ENCODE peak calls at places on chromosomes 5 and 9, in ten cellular contexts. S is A549; G is heart right ventricle; L is HCT116; X is astrocyte; T is HepG2; C is CD4-positive, CD25-positive, alpha-beta regulatory T cell; V is neural progenitor cell; H is tibial nerve; U is aorta. B is an unnamed sample.

GRCh38 chr5:151332857-151333256 is 14.5 kb downstream of the SLC36A2 start:
- DNase-seq in S (no peak), G (no peak), L (no peak), X (no peak), T (no peak), C (no peak), V (no peak), H (no peak), U (no peak), B (no peak)

GRCh38 chr5:133742370-133743036 is 130.2 kb upstream of the FSTL4 start:
- DNase-seq in S (peak; percentile 25), G (no peak), L (no peak), X (no peak), T (no peak), C (no peak), V (no peak), H (no peak), U (no peak), B (peak; percentile 10)

GRCh38 chr5:176986280-176986679 is 20.3 kb downstream of the UIMC1 start:
- DNase-seq in S (no peak), G (no peak), L (no peak), X (no peak), T (no peak), C (no peak), V (no peak), H (no peak), U (no peak), B (no peak)

GRCh38 chr5:115949096-115949495 is 13.2 kb upstream of the LVRN start:
- DNase-seq in S (no peak), G (no peak), L (no peak), X (peak; percentile 13), T (no peak), C (no peak), V (no peak), H (no peak), U (no peak), B (no peak)

GRCh38 chr9:33393581-33393980 is 8.8 kb downstream of the AQP7 start:
- DNase-seq in S (no peak), G (peak; percentile 60), L (no peak), X (no peak), T (no peak), C (no peak), V (no peak), H (no peak), U (no peak), B (peak; percentile 7)

GRCh38 chr5:38207343-38207742 is 51.0 kb upstream of the EGFLAM start:
- DNase-seq in S (no peak), G (no peak), L (peak; percentile 31), X (no peak), T (peak; percentile 16), C (no peak), V (no peak), H (no peak), U (no peak), B (no peak)

GRCh38 chr9:123996731-123997421 is 14.7 kb upstream of the LHX2 start:
- DNase-seq in S (no peak), G (peak; percentile 13), L (no peak), X (no peak), T (no peak), C (no peak), V (peak; percentile 42), H (no peak), U (peak; percentile 57), B (no peak)

GRCh38 chr9:120885459-120885858 is 8.5 kb upstream of the PHF19 start:
- DNase-seq in S (no peak), G (no peak), L (no peak), X (no peak), T (no peak), C (no peak), V (no peak), H (no peak), U (no peak), B (no peak)

GRCh38 chr9:124302921-124303320 is 45.2 kb downstream of the NEK6 start:
- DNase-seq in S (no peak), G (no peak), L (no peak), X (no peak), T (no peak), C (no peak), V (no peak), H (no peak), U (no peak), B (no peak)

GRCh38 chr9:136354592-136355085 is 8.9 kb downstream of the DNLZ start:
- DNase-seq in S (peak; percentile 23), G (peak; percentile 74), L (no peak), X (no peak), T (no peak), C (no peak), V (no peak), H (no peak), U (no peak), B (peak; percentile 49)

GRCh38 chr5:112860929-112861637 is at the start of gene SRP19:
- DNase-seq in S (peak; percentile 98), G (peak; percentile 92), L (peak; percentile 96), X (peak; percentile 96), T (peak; percentile 97), C (peak; percentile 88), V (peak; percentile 97), H (peak; percentile 93), U (peak; percentile 97), B (peak; percentile 99)

GRCh38 chr9:123614503-123615258 is 258.7 kb downstream of the CRB2 start:
- DNase-seq in S (no peak), G (no peak), L (no peak), X (no peak), T (no peak), C (no peak), V (no peak), H (no peak), U (no peak), B (no peak)

GRCh38 chr5:157915638-157916037 is 56.7 kb upstream of the CLINT1 start:
- DNase-seq in S (no peak), G (peak; percentile 87), L (no peak), X (peak; percentile 55), T (peak; percentile 17), C (no peak), V (no peak), H (peak; percentile 61), U (peak; percentile 91), B (peak; percentile 90)

GRCh38 chr9:77944556-77945261 is 86.9 kb downstream of the GNAQ start:
- DNase-seq in S (no peak), G (no peak), L (no peak), X (no peak), T (no peak), C (no peak), V (peak; percentile 41), H (no peak), U (no peak), B (no peak)

GRCh38 chr5:38184627-38185026 is 73.7 kb upstream of the EGFLAM start:
- DNase-seq in S (no peak), G (no peak), L (no peak), X (no peak), T (no peak), C (no peak), V (no peak), H (no peak), U (no peak), B (no peak)

GRCh38 chr9:122015165-122015821 is 77.8 kb downstream of the TTLL11 start:
- DNase-seq in S (no peak), G (no peak), L (no peak), X (no peak), T (no peak), C (no peak), V (no peak), H (no peak), U (no peak), B (no peak)

GRCh38 chr5:135179308-135179980 is 145.4 kb upstream of the PITX1 start:
- DNase-seq in S (no peak), G (no peak), L (no peak), X (no peak), T (peak; percentile 35), C (no peak), V (peak; percentile 16), H (no peak), U (no peak), B (no peak)

GRCh38 chr5:114360362-114360761 is 1.5 kb upstream of the KCNN2 start:
- DNase-seq in S (no peak), G (no peak), L (no peak), X (no peak), T (no peak), C (no peak), V (peak; percentile 39), H (no peak), U (no peak), B (no peak)
- H3K4me3 ChIP-seq in S (peak overlapping the region; percentile 51), G (peak overlapping the region; percentile 90), L (no peak overlapping the region), X (no peak overlapping the region), T (no peak overlapping the region), C (no peak overlapping the region), V (peak overlapping the region; percentile 97), H (no peak overlapping the region), U (no peak overlapping the region), B (peak overlapping the region; percentile 51)

DNA sequence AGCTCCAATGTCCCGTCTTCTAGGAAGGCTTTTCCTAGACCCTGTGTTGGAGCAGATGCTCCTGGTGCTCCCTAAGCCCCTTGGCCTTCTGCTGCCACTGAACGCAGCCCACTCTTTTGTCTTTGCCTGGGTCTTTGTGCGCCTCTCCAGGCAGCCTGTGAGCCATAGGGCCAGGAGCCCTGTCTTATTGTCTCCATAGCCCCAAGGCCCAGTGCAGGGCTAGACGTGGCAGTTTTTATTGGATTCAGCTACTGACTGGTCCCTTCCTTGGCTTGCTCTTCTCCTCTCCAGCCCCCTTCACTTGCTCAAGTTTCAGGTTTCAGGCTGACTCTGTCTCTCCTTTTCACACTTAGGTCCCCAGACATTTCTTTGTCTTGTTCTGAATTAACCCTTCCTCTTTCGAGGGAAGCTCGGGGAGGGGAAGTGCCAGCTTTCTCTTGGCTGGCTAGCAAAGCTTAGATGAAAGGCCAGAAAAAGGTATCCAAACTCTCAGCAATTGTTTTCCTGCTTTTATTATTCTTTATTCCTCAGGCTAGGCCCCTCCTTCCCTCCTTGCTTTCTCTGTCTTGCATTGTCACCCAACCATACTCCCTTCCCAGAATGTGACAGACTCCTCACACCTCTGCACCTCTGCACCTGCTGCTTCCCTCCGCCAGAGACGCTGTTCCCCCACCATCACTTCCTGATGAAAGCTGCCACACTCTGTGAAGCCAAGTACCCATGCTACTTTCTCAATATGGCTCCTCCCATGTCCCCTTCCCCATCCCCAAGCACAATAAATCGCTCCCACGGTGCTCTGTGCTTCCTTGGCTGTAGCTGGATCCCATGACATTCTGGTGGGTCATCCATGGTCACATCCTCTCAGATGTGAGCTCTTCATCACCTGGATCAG is 101.6 kb upstream of the CPEB4 start:
- DNase-seq in S (no peak), G (no peak), L (no peak), X (no peak), T (no peak), C (no peak), V (peak; percentile 77), H (no peak), U (no peak), B (no peak)
- H3K4me1 ChIP-seq in S (peaks cover 24% of the 10 kb centered on the region), G (peaks cover 6% of the 10 kb centered on the region), L (peaks cover 29% of the 10 kb centered on the region), X (peaks cover 26% of the 10 kb centered on the region), T (peaks cover 61% of the 10 kb centered on the region), C (peaks cover 10% of the 10 kb centered on the region), V (peaks cover 12% of the 10 kb centered on the region), H (no peaks in the 10 kb centered on the region), U (no peaks in the 10 kb centered on the region), B (peaks cover 15% of the 10 kb centered on the region)

GRCh38 chr9:23698161-23698560 is 127.9 kb downstream of the ELAVL2 start:
- DNase-seq in S (no peak), G (no peak), L (no peak), X (no peak), T (no peak), C (no peak), V (no peak), H (no peak), U (no peak), B (no peak)
- H3K27ac ChIP-seq in S (no peak overlapping the region), G (no peak overlapping the region), L (no peak overlapping the region), X (no peak overlapping the region), T (no peak overlapping the region), C (no peak overlapping the region), V (no peak overlapping the region), H (no peak overlapping the region), U (no peak overlapping the region), B (no peak overlapping the region)

GRCh38 chr5:68266457-68266856 is 50.9 kb downstream of the PIK3R1 start:
- DNase-seq in S (no peak), G (no peak), L (no peak), X (no peak), T (no peak), C (no peak), V (no peak), H (no peak), U (no peak), B (no peak)
- H3K4me3 ChIP-seq in S (no peak overlapping the region), G (no peak overlapping the region), L (no peak overlapping the region), X (no peak overlapping the region), T (no peak overlapping the region), C (peak overlapping the region; percentile 49), V (no peak overlapping the region), H (no peak overlapping the region), U (no peak overlapping the region), B (no peak overlapping the region)